ENCODE peak calls at places on chromosomes 7 and 10, in six cellular contexts. G is AG04450, T is heart left ventricle, L is hippocampal formation, S is activated T-helper 1 cell treated with Interleukin-2 at 50 U/mL for 16 hours, J is endothelial cell. A is an unnamed sample.
A peak's percentile ranks its signal among the peaks of the same experiment; 100 is the strongest.

GRCh38 chr7:87452279-87452678 is 23.2 kb downstream of the ABCB4 start:
- DNase-seq in S (no peak), L (no peak), J (no peak), T (no peak), G (no peak), A (no peak)

GRCh38 chr7:41058986-41059741 is 643.7 kb downstream of the INHBA start:
- DNase-seq in J (no peak), G (no peak), L (no peak), S (no peak), T (no peak), A (no peak)

GRCh38 chr7:8719102-8719501 is 285.7 kb downstream of the NXPH1 start:
- DNase-seq in T (no peak), S (no peak), L (no peak), G (no peak), J (no peak), A (no peak)

GRCh38 chr7:27031289-27032172 is 64.3 kb downstream of the HOXA1 start:
- DNase-seq in S (no peak), L (no peak), J (no peak), T (no peak), G (peak; percentile 27), A (no peak)

GRCh38 chr7:28666144-28666543 is 253.8 kb downstream of the CREB5 start:
- DNase-seq in S (no peak), G (no peak), T (no peak), J (no peak), L (no peak), A (no peak)

GRCh38 chr10:133565441-133566294 is at the start of gene SYCE1:
- DNase-seq in S (no peak), G (no peak), L (no peak), T (no peak), J (no peak), A (peak; percentile 32)

GRCh38 chr10:69734797-69735468 is 66.8 kb upstream of the COL13A1 start:
- DNase-seq in L (no peak), T (no peak), J (no peak), G (no peak), S (no peak), A (no peak)

GRCh38 chr7:75056476-75056875 is 17.1 kb downstream of the RCC1L start:
- DNase-seq in J (no peak), L (no peak), G (peak; percentile 32), S (no peak), T (no peak), A (no peak)

GRCh38 chr7:118057404-118057803 is 126.6 kb upstream of the LSM8 start:
- DNase-seq in L (no peak), S (no peak), G (no peak), T (no peak), J (no peak), A (no peak)